ENCODE peak calls at places on chromosomes 6 and 20, in seven cellular contexts. G is IMR-90, W is stomach, K is GM12864, B is AG10803, R is left ventricle myocardium inferior, V is PC-3. U is an unnamed sample.

GRCh38 chr6:142336183-142336582 is 34.4 kb downstream of the ADGRG6 start:
- DNase-seq in G (no peak), W (no peak), K (no peak), B (no peak), R (no peak), V (no peak), U (no peak)

GRCh38 chr20:57435498-57436222 is 44.5 kb downstream of the RBM38 start:
- DNase-seq in G (no peak), W (peak; percentile 82), K (no peak), B (peak; percentile 46), R (peak; percentile 69), V (peak; percentile 97), U (peak; percentile 29)

GRCh38 chr20:13220194-13220856 is 749 bp upstream of the ISM1 start:
- DNase-seq in G (peak; percentile 3), W (peak; percentile 27), K (no peak), B (peak; percentile 11), R (peak; percentile 45), V (no peak), U (peak; percentile 20)

GRCh38 chr6:16273266-16273665 is 34.9 kb downstream of the GMPR start:
- DNase-seq in G (peak; percentile 61), W (no peak), K (no peak), B (peak; percentile 34), R (no peak), V (peak; percentile 11), U (peak; percentile 66)

GRCh38 chr6:139698526-139699182 is 324.2 kb upstream of the CITED2 start:
- DNase-seq in G (no peak), W (no peak), K (no peak), B (peak; percentile 77), R (no peak), V (no peak), U (peak; percentile 22)

GRCh38 chr6:46116289-46116688 is 13.5 kb upstream of the ENPP4 start:
- DNase-seq in G (no peak), W (no peak), K (no peak), B (no peak), R (no peak), V (no peak), U (no peak)

GRCh38 chr20:9609892-9610502 is 95.6 kb downstream of the LAMP5 start:
- DNase-seq in G (peak; percentile 71), W (peak; percentile 69), K (peak; percentile 76), B (peak; percentile 73), R (no peak), V (peak; percentile 94), U (peak; percentile 82)

GRCh38 chr6:5472583-5472982 is 211.3 kb downstream of the FARS2 start:
- DNase-seq in G (no peak), W (no peak), K (no peak), B (no peak), R (no peak), V (peak; percentile 73), U (no peak)

GRCh38 chr6:30683980-30684338 is 2.5 kb downstream of the PPP1R18 start:
- DNase-seq in G (no peak), W (no peak), K (no peak), B (no peak), R (no peak), V (no peak), U (no peak)

GRCh38 chr6:34237316-34237721 is 646 bp downstream of the HMGA1 start:
- DNase-seq in G (no peak), W (no peak), K (no peak), B (no peak), R (no peak), V (peak; percentile 31), U (no peak)

GRCh38 chr6:143513410-143513809 is 1.9 kb upstream of the FUCA2 start:
- DNase-seq in G (no peak), W (peak; percentile 44), K (no peak), B (no peak), R (peak; percentile 18), V (peak; percentile 30), U (peak; percentile 25)

GRCh38 chr20:37880726-37881591 is 22.0 kb upstream of the VSTM2L start:
- DNase-seq in G (no peak), W (peak; percentile 53), K (no peak), B (no peak), R (peak; percentile 87), V (peak; percentile 66), U (no peak)

GRCh38 chr6:70166088-70166958 is 136.6 kb downstream of the COL9A1 start:
- DNase-seq in G (peak; percentile 15), W (peak; percentile 60), K (peak; percentile 7), B (peak; percentile 30), R (peak; percentile 16), V (peak; percentile 52), U (peak; percentile 62)

GRCh38 chr20:47125553-47126373 is 230.7 kb downstream of the ZMYND8 start:
- DNase-seq in G (no peak), W (no peak), K (no peak), B (peak; percentile 51), R (peak; percentile 18), V (no peak), U (peak; percentile 55)

GRCh38 chr20:50467618-50468373 is 42.4 kb upstream of the PTPN1 start:
- DNase-seq in G (peak; percentile 50), W (peak; percentile 36), K (no peak), B (peak; percentile 51), R (no peak), V (peak; percentile 60), U (peak; percentile 75)

GRCh38 chr6:123604067-123604466 is 32.7 kb downstream of the TRDN start:
- DNase-seq in G (no peak), W (no peak), K (no peak), B (no peak), R (no peak), V (no peak), U (no peak)

GRCh38 chr6:163226181-163226835 is 188.2 kb upstream of the QKI start:
- DNase-seq in G (no peak), W (no peak), K (no peak), B (no peak), R (no peak), V (no peak), U (peak; percentile 26)

GRCh38 chr20:39429716-39430115 is 467.6 kb downstream of the DHX35 start:
- DNase-seq in G (no peak), W (no peak), K (no peak), B (no peak), R (no peak), V (peak; percentile 5), U (no peak)

GRCh38 chr6:169198885-169199284 is 54.8 kb downstream of the THBS2 start:
- DNase-seq in G (no peak), W (no peak), K (no peak), B (no peak), R (no peak), V (no peak), U (no peak)

GRCh38 chr6:157034433-157035230 is 257.5 kb downstream of the ARID1B start:
- DNase-seq in G (peak; percentile 72), W (no peak), K (no peak), B (peak; percentile 66), R (no peak), V (peak; percentile 53), U (peak; percentile 83)

GRCh38 chr6:8435845-8436168 is 462 bp upstream of the SLC35B3 start:
- DNase-seq in G (peak; percentile 3), W (no peak), K (no peak), B (no peak), R (no peak), V (peak; percentile 35), U (no peak)

GRCh38 chr6:155177369-155177961 is 86.3 kb upstream of the CLDN20 start:
- DNase-seq in G (peak; percentile 76), W (peak; percentile 38), K (peak; percentile 61), B (peak; percentile 73), R (no peak), V (peak; percentile 83), U (peak; percentile 90)

GRCh38 chr6:45965007-45965406 is 50.7 kb downstream of the CLIC5 start:
- DNase-seq in G (no peak), W (no peak), K (no peak), B (peak; percentile 20), R (no peak), V (peak; percentile 62), U (peak; percentile 51)

GRCh38 chr20:18103497-18103896 is 34.2 kb upstream of the KAT14 start:
- DNase-seq in G (no peak), W (peak; percentile 49), K (no peak), B (no peak), R (no peak), V (no peak), U (no peak)

DNA sequence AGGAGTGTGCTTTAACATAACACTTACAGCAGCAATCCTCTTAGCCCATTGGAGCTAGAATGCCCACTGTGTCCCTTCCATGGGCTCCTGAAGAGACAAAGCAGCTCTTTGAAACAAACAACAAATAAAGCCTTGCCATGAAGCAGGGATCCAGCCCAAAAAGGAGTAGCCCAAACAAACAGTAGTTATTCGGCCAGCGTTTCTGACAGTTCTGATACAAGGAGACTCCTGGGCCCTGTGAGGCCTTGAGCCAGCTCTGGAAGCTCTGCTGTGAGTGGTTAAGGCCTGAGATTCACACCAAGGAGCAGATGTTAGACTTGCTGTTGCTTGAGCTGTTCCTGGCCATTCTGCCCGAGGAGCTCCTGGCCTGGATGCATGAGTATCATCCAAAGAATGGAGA is 16.9 kb upstream of the ZSCAN16 start:
- DNase-seq in G (no peak), W (no peak), K (no peak), B (no peak), R (no peak), V (no peak), U (no peak)
- TF ChIP-seq CTCF in G (no peak), W (no peak), K (no peak), B (no peak), R (no peak), V (no peak), U (no peak)

DNA sequence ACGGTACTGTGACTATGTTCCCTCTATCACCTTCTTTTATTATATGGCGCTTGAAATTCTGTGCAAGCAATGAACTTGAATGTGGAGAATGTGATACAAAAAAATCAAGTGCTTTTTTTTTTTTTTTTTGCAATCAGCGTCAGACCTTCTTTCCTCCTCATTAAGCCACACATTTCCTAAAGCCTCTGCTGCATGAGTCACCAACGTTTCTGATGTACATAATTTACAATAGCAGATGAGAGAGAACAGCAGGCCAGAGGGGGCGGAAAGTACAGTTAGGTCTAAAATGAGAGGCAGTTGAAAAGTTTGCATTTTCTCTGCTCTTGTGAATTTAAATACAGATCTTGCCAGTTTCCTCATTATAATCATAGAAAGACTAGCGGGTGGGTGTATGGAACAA is 114.6 kb upstream of the RIPOR2 start:
- DNase-seq in G (peak; percentile 94), W (no peak), K (no peak), B (peak; percentile 76), R (no peak), V (no peak), U (peak; percentile 88)
- H3K4me3 ChIP-seq in G (no peak overlapping the region), W (no peak overlapping the region), K (no peak overlapping the region), B (no peak overlapping the region), R (no peak overlapping the region), V (no peak overlapping the region), U (no peak overlapping the region)

GRCh38 chr20:32858873-32859372 is at the start of gene EFCAB8:
- DNase-seq in G (no peak), W (no peak), K (no peak), B (no peak), R (no peak), V (no peak), U (no peak)
- TF ChIP-seq CTCF in G (no peak), W (no peak), K (no peak), B (no peak), R (no peak), V (no peak), U (peak; percentile 20)

DNA sequence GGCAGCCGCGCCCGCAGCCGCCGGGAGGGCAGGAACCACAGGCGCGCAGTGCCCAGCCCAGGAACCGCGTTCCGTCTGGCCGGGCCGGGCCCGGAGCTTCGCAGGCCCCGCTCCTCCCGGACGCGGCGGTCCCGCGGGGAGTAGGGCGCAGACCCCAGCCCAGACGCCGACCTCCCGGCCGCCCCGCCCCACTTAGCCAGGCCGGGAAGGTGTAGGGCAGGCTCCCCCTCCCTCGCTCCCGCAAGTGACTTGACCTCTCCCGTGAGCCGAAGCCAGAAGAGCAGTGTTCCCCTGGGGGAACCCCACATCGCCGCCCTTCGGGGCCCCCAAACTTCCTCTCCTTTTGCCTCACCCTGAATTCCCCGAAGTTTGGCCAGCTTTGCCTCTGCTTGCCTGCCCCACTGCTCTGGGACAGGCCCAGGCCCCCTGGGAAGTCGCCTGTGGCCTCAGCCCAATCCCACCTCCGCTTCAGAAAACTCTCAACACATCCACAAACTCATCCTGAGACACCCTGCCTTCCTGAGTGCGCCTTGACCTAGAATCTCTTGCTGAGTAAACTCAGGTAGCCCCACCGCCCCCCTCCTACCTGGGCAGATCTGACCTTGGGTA is 490 bp upstream of the NOL4L start:
- DNase-seq in G (no peak), W (no peak), K (no peak), B (no peak), R (no peak), V (no peak), U (no peak)
- H3K4me3 ChIP-seq in G (no peak overlapping the region), W (peak overlapping the region; percentile 83), K (peak overlapping the region; percentile 27), B (no peak overlapping the region), R (peak overlapping the region; percentile 75), V (no peak overlapping the region), U (peak overlapping the region; percentile 82)